ENCODE peak calls at places on chromosomes 13 and 19, in seven cellular contexts. One of them, this sample, is unnamed.

GRCh38 chr13:30895773-30896172 is 10.3 kb upstream of the MEDAG start:
- DNase-seq in fibroblast of lung: peak; percentile 91
- DNase-seq in Calu3: no peak
- DNase-seq in GF-D8: no peak
- DNase-seq in NCI-H1694 treated with DMSO at 0.1 percent for 48 hours: no peak
- DNase-seq in activated CD4-positive, CD25-positive, alpha-beta regulatory T cell treated with anti-CD3 and anti-CD28 coated beads, Interleukin-2, amount 50 U/mL, for 72 hours: no peak
- DNase-seq in stimulated activated CD4-positive, alpha-beta T cell treated with anti-CD3 and anti-CD28 coated beads, Interleukin-4, amount 100 ng/mL, for 48 hours: no peak
- DNase-seq in this sample: peak; percentile 74

GRCh38 chr19:3154957-3155736 is 19.3 kb downstream of the GNA15 start:
- DNase-seq in fibroblast of lung: peak; percentile 99
- DNase-seq in GF-D8: peak; percentile 98
- DNase-seq in activated CD4-positive, CD25-positive, alpha-beta regulatory T cell treated with anti-CD3 and anti-CD28 coated beads, Interleukin-2, amount 50 U/mL, for 72 hours: peak; percentile 59
- DNase-seq in NCI-H1694 treated with DMSO at 0.1 percent for 48 hours: peak; percentile 30
- DNase-seq in stimulated activated CD4-positive, alpha-beta T cell treated with anti-CD3 and anti-CD28 coated beads, Interleukin-4, amount 100 ng/mL, for 48 hours: peak; percentile 67
- DNase-seq in Calu3: no peak
- DNase-seq in this sample: peak; percentile 13

GRCh38 chr13:30659980-30660379 is 42.3 kb downstream of the USPL1 start:
- DNase-seq in fibroblast of lung: no peak
- DNase-seq in activated CD4-positive, CD25-positive, alpha-beta regulatory T cell treated with anti-CD3 and anti-CD28 coated beads, Interleukin-2, amount 50 U/mL, for 72 hours: no peak
- DNase-seq in stimulated activated CD4-positive, alpha-beta T cell treated with anti-CD3 and anti-CD28 coated beads, Interleukin-4, amount 100 ng/mL, for 48 hours: no peak
- DNase-seq in NCI-H1694 treated with DMSO at 0.1 percent for 48 hours: no peak
- DNase-seq in GF-D8: no peak
- DNase-seq in Calu3: no peak
- DNase-seq in this sample: no peak

GRCh38 chr13:50365300-50365682 is 350.0 kb downstream of the KCNRG start:
- DNase-seq in stimulated activated CD4-positive, alpha-beta T cell treated with anti-CD3 and anti-CD28 coated beads, Interleukin-4, amount 100 ng/mL, for 48 hours: no peak
- DNase-seq in fibroblast of lung: no peak
- DNase-seq in Calu3: peak; percentile 2
- DNase-seq in NCI-H1694 treated with DMSO at 0.1 percent for 48 hours: no peak
- DNase-seq in GF-D8: no peak
- DNase-seq in activated CD4-positive, CD25-positive, alpha-beta regulatory T cell treated with anti-CD3 and anti-CD28 coated beads, Interleukin-2, amount 50 U/mL, for 72 hours: no peak
- DNase-seq in this sample: peak; percentile 67

GRCh38 chr19:31478241-31478640 is 129.0 kb upstream of the TSHZ3 start:
- DNase-seq in activated CD4-positive, CD25-positive, alpha-beta regulatory T cell treated with anti-CD3 and anti-CD28 coated beads, Interleukin-2, amount 50 U/mL, for 72 hours: no peak
- DNase-seq in stimulated activated CD4-positive, alpha-beta T cell treated with anti-CD3 and anti-CD28 coated beads, Interleukin-4, amount 100 ng/mL, for 48 hours: no peak
- DNase-seq in fibroblast of lung: no peak
- DNase-seq in NCI-H1694 treated with DMSO at 0.1 percent for 48 hours: no peak
- DNase-seq in Calu3: no peak
- DNase-seq in GF-D8: no peak
- DNase-seq in this sample: no peak

GRCh38 chr19:13099073-13099999 is 3.3 kb downstream of the LYL1 start:
- DNase-seq in fibroblast of lung: no peak
- DNase-seq in stimulated activated CD4-positive, alpha-beta T cell treated with anti-CD3 and anti-CD28 coated beads, Interleukin-4, amount 100 ng/mL, for 48 hours: peak; percentile 61
- DNase-seq in NCI-H1694 treated with DMSO at 0.1 percent for 48 hours: no peak
- DNase-seq in GF-D8: peak; percentile 85
- DNase-seq in Calu3: peak; percentile 29
- DNase-seq in activated CD4-positive, CD25-positive, alpha-beta regulatory T cell treated with anti-CD3 and anti-CD28 coated beads, Interleukin-2, amount 50 U/mL, for 72 hours: peak; percentile 77
- DNase-seq in this sample: no peak

GRCh38 chr13:107450931-107451330 is 764.4 kb downstream of the LIG4 start:
- DNase-seq in fibroblast of lung: peak; percentile 99
- DNase-seq in activated CD4-positive, CD25-positive, alpha-beta regulatory T cell treated with anti-CD3 and anti-CD28 coated beads, Interleukin-2, amount 50 U/mL, for 72 hours: no peak
- DNase-seq in stimulated activated CD4-positive, alpha-beta T cell treated with anti-CD3 and anti-CD28 coated beads, Interleukin-4, amount 100 ng/mL, for 48 hours: no peak
- DNase-seq in NCI-H1694 treated with DMSO at 0.1 percent for 48 hours: no peak
- DNase-seq in Calu3: no peak
- DNase-seq in GF-D8: peak; percentile 58
- DNase-seq in this sample: peak; percentile 98

GRCh38 chr13:48804836-48805601 is 151.3 kb downstream of the CYSLTR2 start:
- DNase-seq in Calu3: no peak
- DNase-seq in stimulated activated CD4-positive, alpha-beta T cell treated with anti-CD3 and anti-CD28 coated beads, Interleukin-4, amount 100 ng/mL, for 48 hours: no peak
- DNase-seq in NCI-H1694 treated with DMSO at 0.1 percent for 48 hours: no peak
- DNase-seq in GF-D8: no peak
- DNase-seq in fibroblast of lung: peak; percentile 72
- DNase-seq in activated CD4-positive, CD25-positive, alpha-beta regulatory T cell treated with anti-CD3 and anti-CD28 coated beads, Interleukin-2, amount 50 U/mL, for 72 hours: no peak
- DNase-seq in this sample: peak; percentile 67

GRCh38 chr19:33784432-33784831 is 12.2 kb upstream of the KCTD15 start:
- DNase-seq in NCI-H1694 treated with DMSO at 0.1 percent for 48 hours: no peak
- DNase-seq in GF-D8: no peak
- DNase-seq in stimulated activated CD4-positive, alpha-beta T cell treated with anti-CD3 and anti-CD28 coated beads, Interleukin-4, amount 100 ng/mL, for 48 hours: no peak
- DNase-seq in Calu3: no peak
- DNase-seq in activated CD4-positive, CD25-positive, alpha-beta regulatory T cell treated with anti-CD3 and anti-CD28 coated beads, Interleukin-2, amount 50 U/mL, for 72 hours: no peak
- DNase-seq in fibroblast of lung: peak; percentile 75
- DNase-seq in this sample: no peak

GRCh38 chr13:35566340-35566739 is 89.9 kb upstream of the MAB21L1 start:
- DNase-seq in stimulated activated CD4-positive, alpha-beta T cell treated with anti-CD3 and anti-CD28 coated beads, Interleukin-4, amount 100 ng/mL, for 48 hours: no peak
- DNase-seq in GF-D8: peak; percentile 73
- DNase-seq in fibroblast of lung: no peak
- DNase-seq in Calu3: no peak
- DNase-seq in activated CD4-positive, CD25-positive, alpha-beta regulatory T cell treated with anti-CD3 and anti-CD28 coated beads, Interleukin-2, amount 50 U/mL, for 72 hours: no peak
- DNase-seq in NCI-H1694 treated with DMSO at 0.1 percent for 48 hours: no peak
- DNase-seq in this sample: no peak

GRCh38 chr19:43439183-43440063 is 24.7 kb downstream of the TEX101 start:
- DNase-seq in Calu3: peak; percentile 37
- DNase-seq in fibroblast of lung: peak; percentile 19
- DNase-seq in NCI-H1694 treated with DMSO at 0.1 percent for 48 hours: no peak
- DNase-seq in activated CD4-positive, CD25-positive, alpha-beta regulatory T cell treated with anti-CD3 and anti-CD28 coated beads, Interleukin-2, amount 50 U/mL, for 72 hours: no peak
- DNase-seq in GF-D8: no peak
- DNase-seq in stimulated activated CD4-positive, alpha-beta T cell treated with anti-CD3 and anti-CD28 coated beads, Interleukin-4, amount 100 ng/mL, for 48 hours: no peak
- DNase-seq in this sample: no peak

GRCh38 chr13:81987677-81988357 is 1646.9 kb upstream of the SPRY2 start:
- DNase-seq in fibroblast of lung: no peak
- DNase-seq in NCI-H1694 treated with DMSO at 0.1 percent for 48 hours: no peak
- DNase-seq in activated CD4-positive, CD25-positive, alpha-beta regulatory T cell treated with anti-CD3 and anti-CD28 coated beads, Interleukin-2, amount 50 U/mL, for 72 hours: no peak
- DNase-seq in GF-D8: no peak
- DNase-seq in Calu3: no peak
- DNase-seq in stimulated activated CD4-positive, alpha-beta T cell treated with anti-CD3 and anti-CD28 coated beads, Interleukin-4, amount 100 ng/mL, for 48 hours: no peak
- DNase-seq in this sample: no peak

GRCh38 chr19:49425922-49426592 is 869 bp downstream of the GFY start:
- DNase-seq in NCI-H1694 treated with DMSO at 0.1 percent for 48 hours: no peak
- DNase-seq in stimulated activated CD4-positive, alpha-beta T cell treated with anti-CD3 and anti-CD28 coated beads, Interleukin-4, amount 100 ng/mL, for 48 hours: peak; percentile 42
- DNase-seq in Calu3: peak; percentile 57
- DNase-seq in fibroblast of lung: no peak
- DNase-seq in GF-D8: no peak
- DNase-seq in activated CD4-positive, CD25-positive, alpha-beta regulatory T cell treated with anti-CD3 and anti-CD28 coated beads, Interleukin-2, amount 50 U/mL, for 72 hours: no peak
- DNase-seq in this sample: no peak

GRCh38 chr13:31174018-31174417 is 12.3 kb upstream of the HSPH1 start:
- DNase-seq in stimulated activated CD4-positive, alpha-beta T cell treated with anti-CD3 and anti-CD28 coated beads, Interleukin-4, amount 100 ng/mL, for 48 hours: no peak
- DNase-seq in Calu3: no peak
- DNase-seq in fibroblast of lung: peak; percentile 33
- DNase-seq in NCI-H1694 treated with DMSO at 0.1 percent for 48 hours: no peak
- DNase-seq in GF-D8: no peak
- DNase-seq in activated CD4-positive, CD25-positive, alpha-beta regulatory T cell treated with anti-CD3 and anti-CD28 coated beads, Interleukin-2, amount 50 U/mL, for 72 hours: no peak
- DNase-seq in this sample: no peak

GRCh38 chr13:27264181-27264580 is 6.4 kb upstream of the RASL11A start:
- DNase-seq in activated CD4-positive, CD25-positive, alpha-beta regulatory T cell treated with anti-CD3 and anti-CD28 coated beads, Interleukin-2, amount 50 U/mL, for 72 hours: no peak
- DNase-seq in Calu3: no peak
- DNase-seq in stimulated activated CD4-positive, alpha-beta T cell treated with anti-CD3 and anti-CD28 coated beads, Interleukin-4, amount 100 ng/mL, for 48 hours: no peak
- DNase-seq in GF-D8: peak; percentile 62
- DNase-seq in NCI-H1694 treated with DMSO at 0.1 percent for 48 hours: peak; percentile 59
- DNase-seq in fibroblast of lung: peak; percentile 78
- DNase-seq in this sample: no peak

GRCh38 chr19:47663911-47664771 is 49.1 kb upstream of the EHD2 start:
- DNase-seq in fibroblast of lung: peak; percentile 99
- DNase-seq in Calu3: peak; percentile 52
- DNase-seq in GF-D8: peak; percentile 87
- DNase-seq in stimulated activated CD4-positive, alpha-beta T cell treated with anti-CD3 and anti-CD28 coated beads, Interleukin-4, amount 100 ng/mL, for 48 hours: no peak
- DNase-seq in activated CD4-positive, CD25-positive, alpha-beta regulatory T cell treated with anti-CD3 and anti-CD28 coated beads, Interleukin-2, amount 50 U/mL, for 72 hours: no peak
- DNase-seq in NCI-H1694 treated with DMSO at 0.1 percent for 48 hours: no peak
- DNase-seq in this sample: peak; percentile 36

GRCh38 chr13:113059891-113060290 is 45.7 kb upstream of the F7 start:
- DNase-seq in stimulated activated CD4-positive, alpha-beta T cell treated with anti-CD3 and anti-CD28 coated beads, Interleukin-4, amount 100 ng/mL, for 48 hours: no peak
- DNase-seq in activated CD4-positive, CD25-positive, alpha-beta regulatory T cell treated with anti-CD3 and anti-CD28 coated beads, Interleukin-2, amount 50 U/mL, for 72 hours: no peak
- DNase-seq in NCI-H1694 treated with DMSO at 0.1 percent for 48 hours: no peak
- DNase-seq in Calu3: no peak
- DNase-seq in fibroblast of lung: no peak
- DNase-seq in GF-D8: no peak
- DNase-seq in this sample: no peak

GRCh38 chr19:30379841-30380610 is 7.8 kb downstream of the ZNF536 start:
- DNase-seq in activated CD4-positive, CD25-positive, alpha-beta regulatory T cell treated with anti-CD3 and anti-CD28 coated beads, Interleukin-2, amount 50 U/mL, for 72 hours: no peak
- DNase-seq in stimulated activated CD4-positive, alpha-beta T cell treated with anti-CD3 and anti-CD28 coated beads, Interleukin-4, amount 100 ng/mL, for 48 hours: no peak
- DNase-seq in Calu3: no peak
- DNase-seq in NCI-H1694 treated with DMSO at 0.1 percent for 48 hours: no peak
- DNase-seq in fibroblast of lung: no peak
- DNase-seq in GF-D8: no peak
- DNase-seq in this sample: no peak

GRCh38 chr13:67075239-67075638 is 154.9 kb downstream of the PCDH9 start:
- DNase-seq in Calu3: no peak
- DNase-seq in GF-D8: no peak
- DNase-seq in NCI-H1694 treated with DMSO at 0.1 percent for 48 hours: peak; percentile 17
- DNase-seq in activated CD4-positive, CD25-positive, alpha-beta regulatory T cell treated with anti-CD3 and anti-CD28 coated beads, Interleukin-2, amount 50 U/mL, for 72 hours: no peak
- DNase-seq in stimulated activated CD4-positive, alpha-beta T cell treated with anti-CD3 and anti-CD28 coated beads, Interleukin-4, amount 100 ng/mL, for 48 hours: no peak
- DNase-seq in fibroblast of lung: no peak
- DNase-seq in this sample: peak; percentile 36

GRCh38 chr19:39996218-39996810 is 546 bp upstream of the ZNF546 start:
- DNase-seq in fibroblast of lung: peak; percentile 77
- DNase-seq in stimulated activated CD4-positive, alpha-beta T cell treated with anti-CD3 and anti-CD28 coated beads, Interleukin-4, amount 100 ng/mL, for 48 hours: no peak
- DNase-seq in activated CD4-positive, CD25-positive, alpha-beta regulatory T cell treated with anti-CD3 and anti-CD28 coated beads, Interleukin-2, amount 50 U/mL, for 72 hours: no peak
- DNase-seq in NCI-H1694 treated with DMSO at 0.1 percent for 48 hours: peak; percentile 6
- DNase-seq in Calu3: peak; percentile 43
- DNase-seq in GF-D8: no peak
- DNase-seq in this sample: peak; percentile 52

GRCh38 chr19:49952906-49953305 is 8.1 kb downstream of the SIGLEC11 start:
- DNase-seq in Calu3: no peak
- DNase-seq in NCI-H1694 treated with DMSO at 0.1 percent for 48 hours: no peak
- DNase-seq in GF-D8: no peak
- DNase-seq in fibroblast of lung: no peak
- DNase-seq in stimulated activated CD4-positive, alpha-beta T cell treated with anti-CD3 and anti-CD28 coated beads, Interleukin-4, amount 100 ng/mL, for 48 hours: no peak
- DNase-seq in activated CD4-positive, CD25-positive, alpha-beta regulatory T cell treated with anti-CD3 and anti-CD28 coated beads, Interleukin-2, amount 50 U/mL, for 72 hours: no peak
- DNase-seq in this sample: no peak